ENCODE peak calls at places on chromosomes 3 and 15, in six cellular contexts. One of them, this sample, is unnamed. For H3K4me1, the result is how much of the 10 kb centered on the place peaks cover.

GRCh38 chr3:20066848-20067617 is 26.8 kb downstream of the KAT2B start:
- DNase-seq in IMR-90: no peak
- DNase-seq in neuronal stem cell: no peak
- DNase-seq in H9: no peak
- DNase-seq in H1: no peak
- DNase-seq in trophoblast cell: no peak
- DNase-seq in this sample: no peak

GRCh38 chr15:59539799-59540198 is 71.8 kb upstream of the GCNT3 start:
- DNase-seq in IMR-90: no peak
- DNase-seq in neuronal stem cell: no peak
- DNase-seq in H9: no peak
- DNase-seq in H1: no peak
- DNase-seq in trophoblast cell: no peak
- DNase-seq in this sample: no peak

GRCh38 chr3:135556184-135556583 is 409.3 kb upstream of the PPP2R3A start:
- DNase-seq in IMR-90: no peak
- DNase-seq in neuronal stem cell: no peak
- DNase-seq in H9: no peak
- DNase-seq in H1: no peak
- DNase-seq in trophoblast cell: no peak
- DNase-seq in this sample: no peak

GRCh38 chr3:52555056-52555455 is 18.7 kb downstream of the UQCC5 start:
- DNase-seq in IMR-90: no peak
- DNase-seq in neuronal stem cell: no peak
- DNase-seq in H9: no peak
- DNase-seq in H1: no peak
- DNase-seq in trophoblast cell: no peak
- DNase-seq in this sample: no peak

GRCh38 chr3:149588909-149589308 is 68.9 kb downstream of the WWTR1 start:
- DNase-seq in IMR-90: no peak
- DNase-seq in neuronal stem cell: no peak
- DNase-seq in H9: no peak
- DNase-seq in H1: no peak
- DNase-seq in trophoblast cell: no peak
- DNase-seq in this sample: peak

GRCh38 chr3:197960694-197961581 is 921 bp downstream of the LMLN start:
- DNase-seq in IMR-90: no peak
- DNase-seq in neuronal stem cell: no peak
- DNase-seq in H9: no peak
- DNase-seq in H1: no peak
- DNase-seq in trophoblast cell: no peak
- DNase-seq in this sample: peak

GRCh38 chr3:8319935-8320634 is 181.5 kb upstream of the LMCD1 start:
- DNase-seq in IMR-90: peak
- DNase-seq in neuronal stem cell: no peak
- DNase-seq in H9: no peak
- DNase-seq in H1: no peak
- DNase-seq in trophoblast cell: peak
- DNase-seq in this sample: peak

GRCh38 chr3:192413461-192413860 is 313.9 kb downstream of the FGF12 start:
- DNase-seq in IMR-90: no peak
- DNase-seq in neuronal stem cell: no peak
- DNase-seq in H9: no peak
- DNase-seq in H1: no peak
- DNase-seq in trophoblast cell: no peak
- DNase-seq in this sample: no peak

GRCh38 chr3:31041161-31041978 is 146.9 kb upstream of the GADL1 start:
- DNase-seq in IMR-90: peak
- DNase-seq in neuronal stem cell: peak
- DNase-seq in H9: peak
- DNase-seq in H1: peak
- DNase-seq in trophoblast cell: peak
- DNase-seq in this sample: peak

GRCh38 chr3:67559029-67559605 is 95.3 kb downstream of the SUCLG2 start:
- DNase-seq in IMR-90: no peak
- DNase-seq in neuronal stem cell: no peak
- DNase-seq in H9: no peak
- DNase-seq in H1: no peak
- DNase-seq in trophoblast cell: no peak
- DNase-seq in this sample: no peak

GRCh38 chr15:83380682-83381081 is 66.5 kb upstream of the SH3GL3 start:
- DNase-seq in IMR-90: peak
- DNase-seq in neuronal stem cell: no peak
- DNase-seq in H9: peak
- DNase-seq in H1: no peak
- DNase-seq in trophoblast cell: no peak
- DNase-seq in this sample: peak

GRCh38 chr15:48925714-48926223 is 38.0 kb downstream of the SHC4 start:
- DNase-seq in IMR-90: peak
- DNase-seq in neuronal stem cell: no peak
- DNase-seq in H9: no peak
- DNase-seq in H1: no peak
- DNase-seq in trophoblast cell: no peak
- DNase-seq in this sample: peak

GRCh38 chr3:13009132-13009945 is 63.9 kb downstream of the IQSEC1 start:
- DNase-seq in IMR-90: no peak
- DNase-seq in neuronal stem cell: no peak
- DNase-seq in H9: no peak
- DNase-seq in H1: no peak
- DNase-seq in trophoblast cell: no peak
- DNase-seq in this sample: no peak

GRCh38 chr15:31326729-31327673 is at the start of gene KLF13:
- DNase-seq in IMR-90: peak
- DNase-seq in neuronal stem cell: no peak
- DNase-seq in H9: no peak
- DNase-seq in H1: no peak
- DNase-seq in trophoblast cell: peak
- DNase-seq in this sample: peak

GRCh38 chr15:60374628-60375081 is 23.1 kb downstream of the ANXA2 start:
- DNase-seq in IMR-90: peak
- DNase-seq in neuronal stem cell: no peak
- DNase-seq in H9: peak
- DNase-seq in H1: no peak
- DNase-seq in trophoblast cell: peak
- DNase-seq in this sample: peak

DNA sequence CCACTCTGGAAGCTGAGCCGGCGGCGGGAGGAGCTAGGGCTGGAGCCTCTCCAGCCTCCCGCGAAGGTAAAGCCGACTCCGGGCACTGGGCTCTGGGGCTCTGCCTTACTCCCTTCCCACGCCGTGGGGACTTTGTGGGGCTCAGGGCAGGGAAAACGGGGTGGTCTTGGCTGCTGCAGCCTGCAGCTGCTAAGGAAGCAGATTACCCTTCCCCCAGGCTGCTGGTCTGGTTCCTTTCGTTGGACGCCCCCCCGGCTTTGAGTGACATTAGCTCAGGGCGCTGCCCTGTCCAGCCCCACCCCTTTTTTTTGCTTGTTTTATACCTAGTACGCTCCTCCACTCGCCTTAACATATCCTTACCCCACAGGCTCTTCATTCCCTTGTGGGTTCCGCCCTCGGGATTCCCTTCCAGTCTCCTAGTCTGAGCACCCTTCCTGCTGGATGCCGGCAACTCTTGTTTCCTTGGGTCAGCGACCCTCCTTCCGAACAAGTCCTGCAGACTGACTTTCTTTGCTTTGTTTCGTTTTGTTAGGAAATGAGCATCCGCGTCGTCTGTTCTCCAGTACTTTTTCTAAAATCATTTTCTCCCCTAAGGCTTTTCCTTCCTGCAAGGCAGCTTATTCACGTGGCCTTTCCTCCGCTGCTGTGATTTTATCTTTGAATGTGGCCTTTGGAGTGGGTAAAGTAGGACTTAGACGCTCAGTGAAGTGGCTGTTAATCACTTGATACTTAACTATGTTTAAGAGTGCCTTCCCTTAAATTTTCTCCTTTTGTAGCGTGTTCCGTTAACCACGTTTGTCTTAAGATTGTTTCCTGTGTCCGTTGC is 606 bp downstream of the DNAJC13 start:
- DNase-seq in IMR-90: peak
- DNase-seq in neuronal stem cell: no peak
- DNase-seq in H9: peak
- DNase-seq in H1: no peak
- DNase-seq in trophoblast cell: peak
- DNase-seq in this sample: peak
- H2BK5ac ChIP-seq in IMR-90: peak
- H2BK5ac ChIP-seq in neuronal stem cell: peak
- H2BK5ac ChIP-seq in H9: no peak
- H2BK5ac ChIP-seq in H1: peak
- H2BK5ac ChIP-seq in trophoblast cell: peak
- H2BK5ac ChIP-seq in this sample: peak

DNA sequence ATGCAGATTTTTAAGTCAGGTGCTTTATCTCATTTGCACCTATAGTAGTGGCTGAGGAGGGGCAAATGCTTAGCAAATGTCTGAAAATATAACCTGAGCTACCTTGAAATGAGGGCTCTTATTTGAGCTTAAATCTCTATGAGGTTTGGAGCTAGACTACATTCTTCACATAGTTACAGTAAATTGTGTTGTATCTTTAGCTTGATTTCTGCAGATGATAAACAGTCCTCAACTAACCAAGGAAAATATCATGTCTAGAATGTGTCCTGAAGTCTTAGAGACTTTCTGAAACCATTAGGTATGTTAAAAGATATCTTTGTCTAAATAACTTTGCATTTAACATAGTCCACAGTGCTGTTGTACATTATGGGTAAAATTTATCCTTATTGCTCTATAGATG is 127.6 kb downstream of the ATP1B3 start:
- DNase-seq in IMR-90: no peak
- DNase-seq in neuronal stem cell: no peak
- DNase-seq in H9: no peak
- DNase-seq in H1: no peak
- DNase-seq in trophoblast cell: peak
- DNase-seq in this sample: no peak
- H4K91ac ChIP-seq in IMR-90: no peak
- H4K91ac ChIP-seq in neuronal stem cell: no peak
- H4K91ac ChIP-seq in H9: no peak
- H4K91ac ChIP-seq in H1: no peak
- H4K91ac ChIP-seq in trophoblast cell: no peak
- H4K91ac ChIP-seq in this sample: no peak

DNA sequence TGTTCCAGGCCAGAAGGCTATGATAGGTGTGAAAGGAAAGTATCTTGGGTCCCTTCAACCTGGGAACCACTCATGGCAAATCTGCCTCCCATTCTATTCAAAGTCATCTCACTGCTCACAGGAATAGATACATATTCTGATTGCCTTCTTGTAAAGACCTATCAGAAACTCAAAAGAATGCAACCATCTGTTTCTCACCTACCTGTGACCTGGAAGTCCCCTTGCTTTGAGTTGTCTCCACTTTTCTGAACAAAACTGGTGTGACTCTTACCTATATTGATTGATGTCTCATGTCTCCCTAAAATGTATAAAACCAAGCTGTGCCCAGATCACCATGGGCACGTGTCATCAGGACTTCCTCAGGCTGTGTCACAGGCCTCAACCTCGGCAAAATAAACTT is 1149.3 kb downstream of the NSUN3 start:
- DNase-seq in IMR-90: no peak
- DNase-seq in neuronal stem cell: no peak
- DNase-seq in H9: no peak
- DNase-seq in H1: no peak
- DNase-seq in trophoblast cell: no peak
- DNase-seq in this sample: no peak
- H3K4me1 ChIP-seq in IMR-90: under half
- H3K4me1 ChIP-seq in neuronal stem cell: under half
- H3K4me1 ChIP-seq in H9: under half
- H3K4me1 ChIP-seq in H1: under half
- H3K4me1 ChIP-seq in trophoblast cell: under half
- H3K4me1 ChIP-seq in this sample: under half

GRCh38 chr3:59094446-59094845 is 44.6 kb upstream of the CFAP20DC start:
- DNase-seq in IMR-90: no peak
- DNase-seq in neuronal stem cell: no peak
- DNase-seq in H9: no peak
- DNase-seq in H1: no peak
- DNase-seq in trophoblast cell: no peak
- DNase-seq in this sample: no peak

GRCh38 chr3:59093521-59093920 is 43.7 kb upstream of the CFAP20DC start:
- DNase-seq in IMR-90: no peak
- DNase-seq in neuronal stem cell: no peak
- DNase-seq in H9: no peak
- DNase-seq in H1: no peak
- DNase-seq in trophoblast cell: no peak
- DNase-seq in this sample: no peak
- H2BK5ac ChIP-seq in IMR-90: no peak
- H2BK5ac ChIP-seq in neuronal stem cell: no peak
- H2BK5ac ChIP-seq in H9: no peak
- H2BK5ac ChIP-seq in H1: no peak
- H2BK5ac ChIP-seq in trophoblast cell: no peak
- H2BK5ac ChIP-seq in this sample: no peak